ENCODE peak calls at places on chromosome 11, in seven cellular contexts. Y is B cell, W is pancreas, O is endothelial cell, Q is GM23338, D is upper lobe of right lung, B is bronchial epithelial cell. S is an unnamed sample.

GRCh38 chr11:84747871-84748270 is 879.3 kb downstream of the DLG2 start:
- DNase-seq in B (no peak), O (no peak), Q (no peak), W (no peak), Y (no peak), D (no peak), S (no peak)

GRCh38 chr11:2951235-2952110 is 22.3 kb upstream of the PHLDA2 start:
- DNase-seq in B (peak), Y (no peak), D (no peak), O (no peak), W (no peak), Q (no peak), S (no peak)

GRCh38 chr11:7964873-7965272 is 374 bp downstream of the NLRP10 start:
- DNase-seq in Q (no peak), O (no peak), B (peak), W (no peak), D (no peak), Y (no peak), S (no peak)

GRCh38 chr11:22082178-22082577 is 110.7 kb upstream of the ANO5 start:
- DNase-seq in D (no peak), Q (no peak), B (no peak), Y (no peak), W (no peak), O (no peak), S (no peak)

GRCh38 chr11:10542776-10543175 is 1.8 kb upstream of the RNF141 start:
- DNase-seq in B (no peak), Q (no peak), O (no peak), W (no peak), Y (no peak), D (no peak), S (no peak)

GRCh38 chr11:59175104-59175503 is 3.2 kb downstream of the DTX4 start:
- DNase-seq in D (peak), O (no peak), W (no peak), B (no peak), Q (no peak), Y (no peak), S (no peak)

GRCh38 chr11:107928767-107929507 is 689 bp downstream of the RAB39A start:
- DNase-seq in Q (peak), B (no peak), W (no peak), Y (peak), D (no peak), O (peak), S (no peak)

GRCh38 chr11:7485136-7485853 is at the start of gene OLFML1:
- DNase-seq in O (no peak), B (no peak), W (no peak), Y (no peak), D (no peak), Q (no peak), S (no peak)

GRCh38 chr11:47189100-47189834 is 3.0 kb upstream of the PACSIN3 start:
- DNase-seq in B (peak), Q (no peak), W (no peak), Y (no peak), O (no peak), D (no peak), S (no peak)

GRCh38 chr11:62931501-62932278 is 10.5 kb upstream of the CHRM1 start:
- DNase-seq in B (no peak), W (no peak), Q (no peak), Y (no peak), O (no peak), D (no peak), S (peak)

GRCh38 chr11:126084608-126084912 is 21.9 kb upstream of the CDON start:
- DNase-seq in B (no peak), D (no peak), O (no peak), Q (no peak), W (no peak), Y (no peak), S (no peak)

GRCh38 chr11:119484741-119485605 is 62.0 kb upstream of the THY1 start:
- DNase-seq in Y (no peak), Q (peak), O (peak), W (no peak), B (no peak), D (no peak), S (peak)

GRCh38 chr11:47986742-47987141 is 6.4 kb downstream of the PTPRJ start:
- DNase-seq in O (no peak), W (no peak), B (peak), Y (no peak), D (no peak), Q (no peak), S (no peak)

GRCh38 chr11:134338654-134339053 is 6.9 kb downstream of the GLB1L2 start:
- DNase-seq in B (no peak), D (no peak), W (no peak), Q (no peak), O (no peak), Y (no peak), S (no peak)

GRCh38 chr11:85694385-85694980 is 8.5 kb upstream of the CCDC89 start:
- DNase-seq in D (no peak), B (peak), O (no peak), W (no peak), Q (peak), Y (no peak), S (no peak)

GRCh38 chr11:88288560-88288959 is 49.0 kb downstream of the CTSC start:
- DNase-seq in Q (no peak), Y (no peak), W (no peak), B (peak), O (no peak), D (no peak), S (no peak)

GRCh38 chr11:45224766-45225165 is 61.4 kb downstream of the SYT13 start:
- DNase-seq in W (no peak), Y (no peak), D (no peak), O (no peak), Q (no peak), B (no peak), S (no peak)

GRCh38 chr11:116697639-116698038 is 75.1 kb downstream of the BUD13 start:
- DNase-seq in W (no peak), D (no peak), Q (no peak), B (no peak), O (peak), Y (no peak), S (peak)

GRCh38 chr11:12542186-12542935 is 131.9 kb upstream of the TEAD1 start:
- DNase-seq in Y (no peak), D (no peak), B (no peak), O (no peak), Q (no peak), W (no peak), S (no peak)

GRCh38 chr11:25838918-25839611 is 492.9 kb upstream of the ANO3 start:
- DNase-seq in W (no peak), Q (peak), O (no peak), Y (no peak), D (no peak), B (peak), S (no peak)

GRCh38 chr11:59630493-59630892 is 14.9 kb upstream of the OSBP start:
- DNase-seq in Q (no peak), Y (no peak), O (no peak), W (no peak), B (no peak), D (no peak), S (no peak)

GRCh38 chr11:115695677-115696451 is 191.6 kb upstream of the CADM1 start:
- DNase-seq in D (no peak), O (no peak), Y (no peak), W (no peak), B (no peak), Q (no peak), S (no peak)

GRCh38 chr11:13289081-13289480 is 11.5 kb downstream of the BMAL1 start:
- DNase-seq in Q (peak), W (no peak), O (peak), D (no peak), B (no peak), Y (no peak), S (no peak)

GRCh38 chr11:11586465-11586864 is 35.3 kb downstream of the GALNT18 start:
- DNase-seq in B (no peak), Y (no peak), Q (no peak), D (no peak), O (no peak), W (no peak), S (no peak)

GRCh38 chr11:131246156-131246555 is 124.3 kb upstream of the NTM start:
- DNase-seq in Q (peak), D (no peak), Y (no peak), W (no peak), B (no peak), O (no peak), S (no peak)

GRCh38 chr11:13463779-13464290 is 813 bp upstream of the BTBD10 start:
- DNase-seq in B (peak), Q (no peak), D (no peak), Y (no peak), O (no peak), W (no peak), S (no peak)

GRCh38 chr11:14213006-14213405 is 146.0 kb downstream of the RRAS2 start:
- DNase-seq in W (no peak), O (no peak), Y (no peak), B (no peak), Q (no peak), D (no peak), S (no peak)

GRCh38 chr11:117517097-117517496 is 189.4 kb downstream of the CEP164 start:
- DNase-seq in W (no peak), D (no peak), B (no peak), Y (no peak), Q (no peak), O (no peak), S (no peak)

GRCh38 chr11:3094223-3094824 is 37.1 kb upstream of the CARS1 start:
- DNase-seq in D (peak), Q (no peak), W (no peak), O (no peak), Y (no peak), B (no peak), S (peak)

GRCh38 chr11:61945191-61945590 is 5.0 kb upstream of the BEST1 start:
- DNase-seq in D (no peak), B (no peak), O (no peak), Q (no peak), W (no peak), Y (no peak), S (no peak)

GRCh38 chr11:126483796-126484195 is 128.3 kb downstream of the ST3GAL4 start:
- DNase-seq in Y (no peak), O (no peak), W (no peak), Q (no peak), D (peak), B (no peak), S (no peak)

GRCh38 chr11:28153586-28153985 is 45.4 kb downstream of the METTL15 start:
- DNase-seq in Y (no peak), B (no peak), W (no peak), Q (no peak), O (no peak), D (no peak), S (no peak)

GRCh38 chr11:114321621-114322257 is 25.5 kb downstream of the NNMT start:
- DNase-seq in B (peak), D (no peak), Y (no peak), W (peak), O (no peak), Q (no peak), S (no peak)

GRCh38 chr11:12157241-12157661 is 46.9 kb downstream of the MICAL2 start:
- DNase-seq in W (no peak), O (no peak), D (no peak), Q (no peak), Y (no peak), B (no peak), S (no peak)

GRCh38 chr11:57313071-57313787 is 11.5 kb downstream of the TNKS1BP1 start:
- DNase-seq in B (no peak), Y (no peak), D (peak), W (peak), O (no peak), Q (no peak), S (peak)

GRCh38 chr11:86490582-86490981 is 115.9 kb downstream of the CCDC81 start:
- DNase-seq in W (no peak), O (no peak), B (no peak), Q (no peak), D (no peak), Y (no peak), S (no peak)

DNA sequence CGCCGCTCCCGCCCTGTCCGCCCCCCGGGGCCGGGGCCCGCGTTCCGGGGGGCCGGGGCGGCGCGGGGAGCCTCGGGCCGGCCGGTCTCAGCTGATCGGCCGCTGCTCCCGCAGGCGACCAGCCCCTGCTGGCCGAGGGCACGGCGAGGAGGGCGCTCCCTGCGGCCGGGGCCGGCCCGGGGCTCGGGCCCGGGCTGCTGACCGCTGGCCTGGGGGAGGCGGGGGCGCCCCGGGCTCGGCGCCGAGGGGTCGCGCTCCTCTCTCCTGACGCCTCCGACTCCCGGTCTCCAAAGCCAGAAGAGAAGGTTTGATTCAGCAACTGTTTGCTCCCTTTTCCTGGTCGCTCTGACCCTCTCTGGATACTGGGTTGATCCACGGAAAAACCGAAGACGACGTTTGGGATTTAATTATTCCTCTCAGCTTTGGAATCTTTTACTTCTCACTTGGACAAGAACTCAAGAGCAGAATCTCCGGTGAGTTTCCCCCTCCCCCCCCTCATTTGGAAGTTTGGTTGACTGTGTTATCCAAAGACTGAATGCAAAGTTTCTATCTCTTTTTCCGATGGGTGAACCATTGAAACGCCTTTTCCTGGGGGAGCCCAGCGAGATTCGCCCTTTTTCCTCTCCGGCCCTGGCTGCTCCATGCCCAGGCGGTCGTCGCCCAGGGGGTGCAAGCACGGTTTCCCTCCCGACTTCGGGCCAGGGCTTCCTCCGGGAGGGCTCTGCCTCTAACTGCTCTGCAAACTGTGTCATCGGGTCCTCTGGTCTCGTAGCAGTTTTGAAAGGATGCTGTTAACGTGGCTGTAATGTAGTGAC is 721 bp downstream of the KDM2A start:
- DNase-seq in B (no peak), D (peak), O (peak), Q (peak), W (peak), Y (no peak), S (peak)
- TF ChIP-seq CTCF in B (no peak), D (no peak), O (no peak), Q (no peak), W (no peak), Y (no peak), S (peak)

GRCh38 chr11:101326141-101326540 is 196.5 kb upstream of the PGR start:
- DNase-seq in O (no peak), Y (no peak), Q (no peak), B (no peak), W (no peak), D (no peak), S (no peak)

GRCh38 chr11:101323997-101324396 is 194.4 kb upstream of the PGR start:
- DNase-seq in O (peak), Q (peak), W (no peak), D (no peak), B (peak), Y (no peak), S (no peak)

DNA sequence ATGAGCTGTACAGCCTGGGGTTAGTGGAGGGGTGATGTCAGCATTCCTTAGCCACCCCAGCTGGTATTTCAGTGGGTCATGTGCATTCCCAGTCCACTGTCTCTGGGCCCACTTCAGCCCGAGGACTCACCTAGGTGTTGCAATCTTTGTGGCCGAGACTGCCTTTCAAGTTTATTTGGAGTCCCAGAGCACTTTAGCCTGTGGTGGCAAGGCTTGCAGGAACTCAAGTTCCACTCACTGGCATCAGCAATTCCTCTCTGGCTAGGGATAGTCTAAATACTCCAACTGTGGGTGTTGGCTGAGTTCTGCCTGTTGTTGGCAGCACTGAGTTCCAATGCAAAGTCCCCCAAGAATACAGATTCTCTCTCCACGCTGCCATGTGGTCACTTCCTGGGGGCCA is 191.6 kb upstream of the PGR start:
- DNase-seq in B (peak), O (no peak), Y (no peak), D (peak), W (no peak), Q (peak), S (no peak)
- TF ChIP-seq CTCF in B (no peak), O (no peak), Y (no peak), D (peak), W (no peak), Q (peak), S (no peak)

DNA sequence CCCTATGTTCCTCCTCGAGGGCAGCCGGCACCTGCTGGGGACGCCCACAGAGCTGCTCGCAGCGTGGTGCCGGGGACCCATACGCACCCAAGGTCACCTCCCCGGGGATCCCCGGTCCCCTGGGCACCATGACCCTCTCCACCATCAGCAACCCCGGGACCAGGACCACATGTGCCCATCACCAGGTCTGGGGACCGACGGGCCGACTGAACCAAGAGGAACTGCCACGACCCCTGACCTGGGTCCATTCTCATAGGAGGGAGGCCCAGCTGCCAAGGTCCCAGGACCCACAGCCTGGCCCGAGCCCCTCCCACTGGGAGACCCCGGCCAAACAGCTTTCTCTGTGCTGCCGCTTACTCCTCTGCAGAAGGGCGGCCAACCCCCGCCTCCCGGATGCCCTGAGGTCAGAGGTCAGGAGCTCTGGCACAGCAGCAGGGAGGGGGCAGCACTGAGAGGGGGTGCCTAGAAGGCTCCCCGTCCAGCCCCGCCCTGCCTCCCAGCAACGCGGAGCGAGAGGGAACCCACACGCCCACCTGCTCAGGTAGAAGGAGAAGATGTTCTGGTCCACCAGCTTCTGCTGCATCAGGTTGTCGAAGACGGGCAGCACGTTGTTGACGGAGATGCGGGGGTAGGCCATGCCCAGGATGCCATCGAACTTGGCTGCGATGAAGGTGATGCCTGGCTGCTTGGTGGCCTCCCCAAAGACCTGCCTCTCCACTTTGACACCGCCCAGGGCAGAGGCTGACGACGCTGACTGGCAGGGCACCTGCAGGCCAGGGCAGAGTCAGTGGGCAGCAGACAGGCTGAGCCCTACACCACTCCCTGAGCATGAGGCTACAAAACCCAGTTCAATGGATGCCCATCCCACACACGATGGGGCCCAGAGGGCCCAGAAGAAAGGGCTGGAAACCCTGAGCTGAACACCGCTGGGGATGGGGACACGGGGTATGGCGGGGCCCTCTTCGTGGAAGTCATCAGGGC is 6.6 kb downstream of the CTSD start:
- DNase-seq in O (no peak), W (peak), B (no peak), Y (no peak), D (peak), Q (no peak), S (peak)
- TF ChIP-seq CTCF in O (no peak), W (no peak), B (no peak), Y (no peak), D (no peak), Q (no peak), S (no peak)

GRCh38 chr11:450809-451451 is 851 bp downstream of the PTDSS2 start:
- DNase-seq in Y (peak), Q (peak), D (peak), B (peak), W (peak), O (peak), S (no peak)
- TF ChIP-seq CTCF in Y (peak), Q (peak), D (peak), B (peak), W (no peak), O (no peak), S (peak)

DNA sequence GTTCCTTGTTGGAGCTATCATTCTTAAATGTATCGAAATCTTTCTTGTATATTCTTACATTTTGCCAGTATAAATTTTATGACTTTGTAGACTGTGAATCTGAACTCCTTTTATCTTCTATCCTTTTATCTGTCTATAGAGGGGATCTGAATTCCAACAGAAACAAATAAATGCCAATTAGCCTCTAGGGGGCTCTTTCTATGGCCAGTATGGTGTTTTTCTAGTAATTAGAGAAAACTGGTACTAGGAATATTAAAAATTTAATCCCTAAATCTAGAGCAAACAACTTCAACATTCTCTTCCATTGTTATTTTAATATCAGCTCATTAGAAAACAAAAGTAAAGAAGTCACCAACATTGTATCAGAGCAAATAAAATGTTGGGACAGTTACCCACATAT is 21.5 kb upstream of the CAT start:
- DNase-seq in Y (no peak), Q (peak), O (no peak), B (no peak), W (no peak), D (no peak), S (no peak)
- TF ChIP-seq CTCF in Y (no peak), Q (no peak), O (no peak), B (no peak), W (no peak), D (peak), S (no peak)

GRCh38 chr11:76237914-76238313 is 31.6 kb upstream of the WNT11 start:
- DNase-seq in W (no peak), B (no peak), D (no peak), Y (no peak), O (no peak), Q (peak), S (no peak)
- TF ChIP-seq CTCF in W (no peak), B (no peak), D (peak), Y (no peak), O (no peak), Q (peak), S (peak)

GRCh38 chr11:73177380-73178091 is 35.4 kb upstream of the FCHSD2 start:
- DNase-seq in O (no peak), Q (no peak), W (peak), B (no peak), Y (no peak), D (no peak), S (no peak)
- TF ChIP-seq CTCF in O (no peak), Q (no peak), W (no peak), B (no peak), Y (no peak), D (no peak), S (no peak)

DNA sequence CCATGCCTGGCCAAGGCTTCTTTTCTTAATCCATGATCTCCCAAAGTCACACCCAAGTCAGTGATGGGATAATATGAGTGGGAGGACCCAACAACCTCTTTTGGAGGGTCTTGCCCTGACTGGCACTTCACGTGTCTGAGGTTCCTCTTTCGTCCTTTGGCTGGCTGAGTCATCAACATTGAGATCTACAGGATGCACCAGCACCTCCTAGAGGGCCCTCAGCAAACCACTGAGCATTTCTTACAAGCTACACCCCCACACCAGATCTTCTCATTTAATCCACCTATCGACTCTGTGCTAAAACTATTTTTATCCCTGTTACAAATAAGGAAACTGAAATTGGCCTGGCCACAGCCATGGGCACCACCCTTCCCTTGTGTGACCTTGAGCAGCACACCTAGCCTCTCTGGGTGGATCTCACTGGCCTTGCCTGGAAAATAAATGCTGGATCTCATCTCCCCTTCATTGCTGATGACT is 63.4 kb downstream of the FLI1 start:
- DNase-seq in O (no peak), Q (peak), Y (peak), B (peak), D (no peak), W (no peak), S (no peak)
- TF ChIP-seq CTCF in O (no peak), Q (peak), Y (peak), B (peak), D (peak), W (no peak), S (peak)